ENCODE peak calls at places on chromosomes 11 and 22, in four cellular contexts. D, L, V and N are unnamed samples.

GRCh38 chr11:45909594-45910475 is 2.8 kb upstream of the FREY1 start:
- DNase-seq in V (no peak), D (no peak), L (no peak), N (no peak)

GRCh38 chr11:79150966-79151365 is 289.9 kb downstream of the TENM4 start:
- DNase-seq in D (no peak), V (no peak), L (no peak), N (no peak)

GRCh38 chr22:42282252-42282942 is 11.9 kb upstream of the TCF20 start:
- DNase-seq in V (no peak), D (peak), L (no peak), N (no peak)

GRCh38 chr22:27170491-27170890 is 513.1 kb downstream of the MIAT start:
- DNase-seq in D (no peak), L (no peak), V (no peak), N (no peak)

GRCh38 chr22:24510694-24511625 is 15.8 kb downstream of the UPB1 start:
- DNase-seq in V (no peak), L (no peak), D (no peak), N (no peak)

GRCh38 chr11:1077417-1078119 is 2.9 kb downstream of the MUC2 start:
- DNase-seq in V (no peak), L (no peak), D (no peak), N (no peak)

GRCh38 chr22:20532256-20532993 is 25.0 kb downstream of the MED15 start:
- DNase-seq in V (no peak), L (no peak), D (no peak), N (no peak)

GRCh38 chr11:9827700-9828099 is 163.8 kb downstream of the SWAP70 start:
- DNase-seq in D (no peak), L (no peak), V (no peak), N (no peak)

GRCh38 chr22:41951898-41952474 is at the start of gene SMIM45:
- DNase-seq in L (no peak), V (no peak), D (no peak), N (no peak)

GRCh38 chr11:123671534-123671933 is 17.1 kb upstream of the SCN3B start:
- DNase-seq in L (no peak), D (no peak), V (no peak), N (no peak)

GRCh38 chr11:86919557-86920210 is 35.5 kb downstream of the FZD4 start:
- DNase-seq in D (no peak), V (no peak), L (no peak), N (no peak)

GRCh38 chr11:38476808-38477565 is 1879.0 kb upstream of the RAG2 start:
- DNase-seq in V (no peak), L (no peak), D (no peak), N (no peak)

GRCh38 chr11:132134322-132134721 is 763.9 kb downstream of the NTM start:
- DNase-seq in V (no peak), L (no peak), D (no peak), N (no peak)

GRCh38 chr22:29470159-29470855 is 9.7 kb upstream of the NEFH start:
- DNase-seq in L (peak), D (peak), V (peak), N (no peak)

GRCh38 chr22:49056301-49056700 is 771.4 kb downstream of the BRD1 start:
- DNase-seq in D (no peak), L (no peak), V (no peak), N (no peak)

GRCh38 chr11:81869337-81870065 is 864.2 kb downstream of the FAM181B start:
- DNase-seq in V (no peak), L (no peak), D (no peak), N (no peak)

GRCh38 chr11:103055174-103055890 is 36.6 kb downstream of the DCUN1D5 start:
- DNase-seq in L (no peak), V (no peak), D (peak), N (no peak)

GRCh38 chr11:120142072-120142423 is 4.1 kb upstream of the TRIM29 start:
- DNase-seq in L (no peak), D (no peak), V (no peak), N (no peak)

GRCh38 chr22:32584650-32585049 is 110.0 kb downstream of the FBXO7 start:
- DNase-seq in D (no peak), V (no peak), L (no peak), N (no peak)

GRCh38 chr11:23542816-23543215 is 682.5 kb upstream of the CCDC179 start:
- DNase-seq in D (no peak), L (no peak), V (no peak), N (no peak)

GRCh38 chr22:37210041-37210803 is 2.1 kb downstream of the SSTR3 start:
- DNase-seq in L (no peak), V (no peak), D (no peak), N (no peak)

GRCh38 chr11:79100093-79100704 is 340.6 kb downstream of the TENM4 start:
- DNase-seq in V (no peak), D (peak), L (no peak), N (no peak)

GRCh38 chr11:130213143-130213978 is 53.8 kb downstream of the ST14 start:
- DNase-seq in V (peak), L (peak), D (no peak), N (no peak)

GRCh38 chr11:58900479-58901420 is 38.5 kb upstream of the GLYATL1 start:
- DNase-seq in D (peak), V (peak), L (no peak), N (no peak)

GRCh38 chr22:47333625-47334024 is 571.2 kb downstream of the TBC1D22A start:
- DNase-seq in L (no peak), V (no peak), D (peak), N (no peak)

GRCh38 chr11:13480198-13480597 is 15.6 kb downstream of the PTH start:
- DNase-seq in D (no peak), L (no peak), V (no peak), N (no peak)

GRCh38 chr22:22839570-22840314 is 47.9 kb upstream of the IGLL5 start:
- DNase-seq in V (no peak), D (no peak), L (no peak), N (no peak)

GRCh38 chr11:45105233-45105992 is 41.0 kb upstream of the PRDM11 start:
- DNase-seq in D (peak), L (peak), V (peak), N (no peak)

GRCh38 chr11:61626580-61627380 is 45.9 kb upstream of the SYT7 start:
- DNase-seq in L (no peak), V (peak), D (peak), N (no peak)

GRCh38 chr11:8532475-8532874 is 61.6 kb downstream of the STK33 start:
- DNase-seq in L (no peak), V (no peak), D (no peak), N (no peak)

GRCh38 chr11:7924526-7924925 is 6.5 kb downstream of the OR10A6 start:
- DNase-seq in L (no peak), V (no peak), D (no peak), N (no peak)

GRCh38 chr11:71490731-71491390 is 36.2 kb upstream of the KRTAP5-7 start:
- DNase-seq in L (no peak), D (no peak), V (no peak), N (no peak)

GRCh38 chr11:13962562-13963168 is at the start of gene SPON1:
- DNase-seq in L (no peak), D (no peak), V (peak), N (no peak)

GRCh38 chr11:1303196-1303821 is 6.1 kb downstream of the TOLLIP start:
- DNase-seq in L (no peak), V (no peak), D (no peak), N (no peak)

GRCh38 chr11:94402355-94402754 is 1.1 kb upstream of the GPR83 start:
- DNase-seq in D (no peak), L (no peak), V (no peak), N (no peak)

GRCh38 chr11:61922539-61922938 is 5.2 kb upstream of the RAB3IL1 start:
- DNase-seq in L (no peak), D (no peak), V (peak), N (no peak)

GRCh38 chr11:50174189-50174588 is 141.5 kb downstream of the OR4C45 start:
- DNase-seq in V (no peak), L (no peak), D (no peak), N (no peak)

GRCh38 chr11:28146123-28146751 is 38.0 kb downstream of the METTL15 start:
- DNase-seq in V (no peak), L (no peak), D (no peak), N (no peak)

GRCh38 chr22:48750826-48751440 is 1076.7 kb downstream of the BRD1 start:
- DNase-seq in L (no peak), V (no peak), D (no peak), N (no peak)